ENCODE peak calls at places on chromosomes 13 and 19, in seven cellular contexts. E is NCI-H1105, O is left colon, Z is astrocyte of the cerebellum, J is progenitor cell of endocrine pancreas, N is kidney glomerular epithelial cell, B is iPS DF 6.9. Q is an unnamed sample.

GRCh38 chr19:16425019-16425418 is 46.8 kb downstream of the EPS15L1 start:
- DNase-seq in B (no peak), E (no peak), J (no peak), Z (no peak), N (no peak), O (no peak), Q (no peak)

GRCh38 chr13:35714096-35714495 is 237.6 kb upstream of the MAB21L1 start:
- DNase-seq in Z (no peak), B (no peak), E (no peak), O (no peak), J (no peak), N (no peak), Q (no peak)

GRCh38 chr13:96952592-96952991 is 41.7 kb downstream of the OXGR1 start:
- DNase-seq in N (no peak), B (no peak), Z (no peak), E (no peak), O (no peak), J (no peak), Q (no peak)

GRCh38 chr19:2546128-2547032 is 70.5 kb downstream of the GADD45B start:
- DNase-seq in E (no peak), B (no peak), J (peak), N (no peak), Z (no peak), O (peak), Q (peak)

GRCh38 chr13:93190006-93190405 is 36.6 kb upstream of the GPC6 start:
- DNase-seq in J (no peak), O (no peak), N (no peak), Z (no peak), B (no peak), E (no peak), Q (no peak)

GRCh38 chr13:65488606-65489005 is 1741.5 kb downstream of the PCDH9 start:
- DNase-seq in J (no peak), B (no peak), E (no peak), O (no peak), N (no peak), Z (no peak), Q (no peak)

GRCh38 chr19:47430041-47430802 is 10.9 kb upstream of the MEIS3 start:
- DNase-seq in B (no peak), O (peak), N (peak), J (peak), Z (no peak), E (no peak), Q (peak)

GRCh38 chr13:50529154-50529882 is 314.2 kb downstream of the DLEU7 start:
- DNase-seq in Z (peak), O (peak), E (peak), N (peak), J (no peak), B (no peak), Q (peak)

GRCh38 chr13:40665754-40666057 is 735 bp downstream of the FOXO1 start:
- DNase-seq in O (no peak), N (no peak), E (peak), J (no peak), Z (no peak), B (no peak), Q (no peak)

GRCh38 chr19:38650180-38650775 is 2.8 kb downstream of the ACTN4 start:
- DNase-seq in O (peak), Z (no peak), E (no peak), J (no peak), N (no peak), B (no peak), Q (peak)

GRCh38 chr19:35120492-35120891 is 4.9 kb downstream of the FXYD3 start:
- DNase-seq in B (no peak), N (no peak), E (no peak), Z (peak), O (no peak), J (no peak), Q (no peak)

GRCh38 chr19:40233811-40234389 is 7.4 kb upstream of the CCNP start:
- DNase-seq in N (no peak), E (no peak), B (no peak), O (no peak), J (no peak), Z (no peak), Q (no peak)

GRCh38 chr13:43805071-43805468 is 18.3 kb upstream of the ENOX1 start:
- DNase-seq in B (no peak), J (no peak), N (peak), O (no peak), Z (peak), E (no peak), Q (no peak)

GRCh38 chr13:36447501-36447900 is 15.2 kb downstream of the CCNA1 start:
- DNase-seq in J (no peak), Z (peak), O (no peak), B (no peak), N (no peak), E (no peak), Q (no peak)

GRCh38 chr13:79297128-79297527 is 108.9 kb downstream of the RBM26 start:
- DNase-seq in Z (no peak), E (no peak), J (no peak), B (no peak), O (no peak), N (no peak), Q (no peak)

GRCh38 chr13:50149932-50150331 is 134.7 kb downstream of the KCNRG start:
- DNase-seq in O (no peak), Z (no peak), J (no peak), N (no peak), E (peak), B (no peak), Q (peak)

GRCh38 chr13:109610517-109610916 is 175.9 kb downstream of the IRS2 start:
- DNase-seq in Z (no peak), O (peak), B (peak), E (no peak), J (no peak), N (no peak), Q (peak)

GRCh38 chr19:23439623-23440022 is 44.4 kb upstream of the ZNF91 start:
- DNase-seq in E (no peak), Z (no peak), J (no peak), O (no peak), N (no peak), B (no peak), Q (no peak)

GRCh38 chr19:18478545-18479311 is 40.8 kb upstream of the ISYNA1 start:
- DNase-seq in B (no peak), J (no peak), O (peak), N (peak), Z (no peak), E (no peak), Q (peak)

GRCh38 chr13:43783820-43784219 is 3.0 kb downstream of the ENOX1 start:
- DNase-seq in E (peak), O (no peak), J (no peak), Z (no peak), B (no peak), N (no peak), Q (no peak)

Q was measured in stomach.